ENCODE peak calls at places on chromosomes 6 and 20, in five cellular contexts. One of them, this sample, is unnamed.

GRCh38 chr6:109104512-109104911 is 9.2 kb downstream of the CEP57L1 start:
- DNase-seq in HepG2: no peak
- DNase-seq in K562: no peak
- DNase-seq in SK-N-SH: no peak
- DNase-seq in H1: no peak
- DNase-seq in this sample: no peak

GRCh38 chr6:7921582-7922199 is 11.1 kb upstream of the TXNDC5 start:
- DNase-seq in H1: no peak
- DNase-seq in K562: no peak
- DNase-seq in SK-N-SH: no peak
- DNase-seq in HepG2: no peak
- DNase-seq in this sample: no peak

GRCh38 chr6:24910850-24911712 is 24.7 kb downstream of the RIPOR2 start:
- DNase-seq in K562: no peak
- DNase-seq in HepG2: no peak
- DNase-seq in H1: no peak
- DNase-seq in SK-N-SH: peak
- DNase-seq in this sample: no peak

GRCh38 chr20:41509316-41509715 is 108.9 kb downstream of the CHD6 start:
- DNase-seq in H1: no peak
- DNase-seq in HepG2: no peak
- DNase-seq in SK-N-SH: no peak
- DNase-seq in K562: no peak
- DNase-seq in this sample: no peak

GRCh38 chr6:1678201-1678600 is 68.5 kb downstream of the FOXC1 start:
- DNase-seq in H1: no peak
- DNase-seq in HepG2: no peak
- DNase-seq in SK-N-SH: no peak
- DNase-seq in K562: no peak
- DNase-seq in this sample: no peak

GRCh38 chr6:138809677-138810076 is 13.8 kb downstream of the ECT2L start:
- DNase-seq in K562: no peak
- DNase-seq in SK-N-SH: no peak
- DNase-seq in HepG2: no peak
- DNase-seq in H1: no peak
- DNase-seq in this sample: no peak

GRCh38 chr6:43009124-43009523 is 4.6 kb downstream of the MEA1 start:
- DNase-seq in HepG2: peak
- DNase-seq in H1: no peak
- DNase-seq in SK-N-SH: peak
- DNase-seq in K562: peak
- DNase-seq in this sample: no peak

GRCh38 chr6:168713839-168714238 is 272.9 kb downstream of the SMOC2 start:
- DNase-seq in H1: no peak
- DNase-seq in K562: peak
- DNase-seq in HepG2: peak
- DNase-seq in SK-N-SH: peak
- DNase-seq in this sample: no peak

GRCh38 chr20:45933231-45934045 is 1.0 kb upstream of the PCIF1 start:
- DNase-seq in H1: peak
- DNase-seq in K562: peak
- DNase-seq in SK-N-SH: peak
- DNase-seq in HepG2: peak
- DNase-seq in this sample: peak
- TF ChIP-seq CHD2 in H1: no peak
- TF ChIP-seq CHD2 in K562: no peak
- TF ChIP-seq CHD2 in SK-N-SH: peak
- TF ChIP-seq CHD2 in HepG2: no peak
- TF ChIP-seq CHD2 in this sample: no peak

DNA sequence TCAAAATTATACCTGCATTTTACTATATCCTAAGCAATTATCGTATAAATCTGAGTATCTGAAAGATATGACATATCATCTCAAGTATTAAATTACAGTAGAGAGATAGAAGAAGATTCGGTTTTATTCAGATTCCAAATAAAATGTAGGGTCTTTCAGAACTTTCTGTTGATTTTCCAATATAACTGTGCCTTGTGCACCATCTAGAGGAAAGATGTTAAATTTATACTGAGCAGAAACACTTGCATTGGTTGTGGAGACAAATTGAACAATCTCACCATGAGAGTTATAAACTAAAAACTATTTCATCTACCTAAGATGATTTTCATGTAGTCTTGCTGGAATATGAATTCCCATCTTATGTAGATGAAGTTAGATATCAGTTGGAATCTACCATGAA is 26.8 kb upstream of the HSF2 start:
- DNase-seq in HepG2: no peak
- DNase-seq in K562: no peak
- DNase-seq in H1: no peak
- DNase-seq in SK-N-SH: no peak
- DNase-seq in this sample: no peak
- TF ChIP-seq GABPA in HepG2: no peak
- TF ChIP-seq GABPA in K562: no peak
- TF ChIP-seq GABPA in H1: no peak
- TF ChIP-seq GABPA in SK-N-SH: no peak
- TF ChIP-seq GABPA in this sample: no peak

GRCh38 chr6:106892186-106892585 is 82.3 kb downstream of the CD24 start:
- DNase-seq in SK-N-SH: no peak
- DNase-seq in K562: no peak
- DNase-seq in HepG2: no peak
- DNase-seq in H1: no peak
- DNase-seq in this sample: no peak

GRCh38 chr6:106886922-106887797 is 87.4 kb downstream of the CD24 start:
- DNase-seq in SK-N-SH: no peak
- DNase-seq in H1: no peak
- DNase-seq in K562: no peak
- DNase-seq in HepG2: peak
- DNase-seq in this sample: no peak

GRCh38 chr6:106890447-106890846 is 84.1 kb downstream of the CD24 start:
- DNase-seq in H1: no peak
- DNase-seq in HepG2: no peak
- DNase-seq in K562: no peak
- DNase-seq in SK-N-SH: no peak
- DNase-seq in this sample: no peak

GRCh38 chr6:106886444-106886843 is 88.1 kb downstream of the CD24 start:
- DNase-seq in H1: no peak
- DNase-seq in K562: no peak
- DNase-seq in HepG2: no peak
- DNase-seq in SK-N-SH: no peak
- DNase-seq in this sample: no peak

DNA sequence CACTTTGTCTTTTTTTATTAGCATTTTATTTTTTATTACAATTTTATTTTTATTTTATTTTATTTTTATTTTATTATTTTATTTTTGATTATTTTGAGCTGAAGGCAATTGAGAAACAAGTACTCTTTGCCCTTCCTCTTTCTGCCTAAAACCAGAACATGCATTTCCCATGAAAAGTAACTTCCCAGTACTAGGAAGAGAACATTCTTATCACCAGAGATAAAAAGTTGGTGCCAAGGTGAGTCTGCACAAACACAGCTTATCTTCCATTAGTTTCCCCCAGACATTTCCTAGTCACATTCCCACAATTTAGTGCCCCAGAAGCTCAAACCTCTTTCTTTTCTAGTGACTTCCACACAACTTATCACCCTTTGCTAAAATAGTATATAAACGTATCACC is 84.8 kb downstream of the CD24 start:
- DNase-seq in SK-N-SH: no peak
- DNase-seq in H1: no peak
- DNase-seq in K562: no peak
- DNase-seq in HepG2: no peak
- DNase-seq in this sample: no peak
- TF ChIP-seq CHD2 in SK-N-SH: no peak
- TF ChIP-seq CHD2 in H1: no peak
- TF ChIP-seq CHD2 in K562: no peak
- TF ChIP-seq CHD2 in HepG2: no peak
- TF ChIP-seq CHD2 in this sample: no peak

DNA sequence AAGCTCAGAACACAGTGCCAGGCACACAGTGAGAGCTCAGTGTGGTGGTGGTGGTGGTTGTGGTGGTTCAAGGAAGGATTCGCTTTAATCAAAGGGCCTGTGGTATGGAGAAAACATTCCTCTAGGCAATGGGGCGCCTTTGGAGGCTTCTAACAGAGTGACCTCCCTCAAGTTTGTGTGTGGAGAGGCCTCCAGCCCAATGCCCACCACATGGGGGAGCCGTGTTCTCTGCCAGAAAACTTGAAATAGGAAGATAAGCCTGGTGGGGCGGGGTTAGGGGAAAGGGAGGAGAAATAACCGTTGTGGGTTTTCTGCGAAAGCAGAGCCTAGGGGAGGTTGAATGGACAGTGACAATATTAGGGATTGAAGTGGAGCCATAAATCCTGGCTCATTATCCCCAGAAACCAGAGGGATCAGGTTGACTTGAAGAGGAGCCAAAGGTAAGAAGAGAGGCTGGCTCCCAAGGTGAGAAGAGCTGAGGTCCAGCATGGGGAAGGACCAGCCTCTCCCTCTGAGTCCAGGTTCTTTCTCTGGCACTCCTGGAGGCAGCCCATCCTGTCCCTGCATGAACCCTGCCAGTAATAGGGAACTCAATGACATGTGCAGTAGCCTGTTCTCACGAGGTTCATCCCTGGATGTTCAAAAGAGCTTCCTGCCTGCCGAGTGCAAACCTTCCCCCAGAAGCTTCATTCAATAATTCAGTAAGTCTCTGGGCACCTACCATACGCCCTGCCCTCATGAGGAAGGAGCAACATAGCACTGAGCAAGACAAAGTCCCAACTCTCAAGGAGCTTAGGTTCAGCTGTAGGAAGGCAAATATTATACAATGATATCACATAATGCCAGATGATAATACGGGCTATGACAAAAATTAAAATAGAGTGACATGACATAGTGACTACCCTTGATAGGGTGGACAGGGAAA is 51.4 kb downstream of the TGM2 start:
- DNase-seq in H1: peak
- DNase-seq in K562: peak
- DNase-seq in HepG2: peak
- DNase-seq in SK-N-SH: no peak
- DNase-seq in this sample: no peak
- TF ChIP-seq GABPA in H1: no peak
- TF ChIP-seq GABPA in K562: no peak
- TF ChIP-seq GABPA in HepG2: no peak
- TF ChIP-seq GABPA in SK-N-SH: no peak
- TF ChIP-seq GABPA in this sample: no peak

DNA sequence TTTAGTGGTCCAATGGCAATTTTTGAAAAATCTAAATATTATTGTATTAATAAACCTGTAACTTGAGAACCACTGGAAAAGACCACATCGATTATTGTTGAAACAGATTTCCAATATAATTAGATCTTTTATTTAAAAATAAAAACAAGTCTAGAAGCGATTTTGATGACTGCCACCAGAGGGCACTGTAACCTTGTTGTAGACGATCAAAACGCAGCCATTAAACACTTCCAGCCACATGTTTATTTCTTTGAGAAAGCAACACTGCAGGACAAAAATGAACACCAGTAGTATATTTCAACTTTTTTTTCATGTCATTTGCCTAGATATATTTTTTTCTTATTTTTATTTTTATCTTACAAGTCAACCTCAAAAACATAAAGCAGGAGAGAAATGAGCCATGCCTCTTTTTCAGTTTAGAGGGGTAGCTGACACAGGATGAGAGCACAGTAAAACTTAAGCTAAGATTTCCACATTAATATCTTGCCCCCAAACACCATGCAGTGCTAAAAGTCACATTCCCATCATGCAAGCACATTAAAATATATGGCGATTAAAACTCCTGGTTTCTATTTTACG is 115.4 kb downstream of the OPRM1 start:
- DNase-seq in SK-N-SH: peak
- DNase-seq in K562: peak
- DNase-seq in HepG2: peak
- DNase-seq in H1: no peak
- DNase-seq in this sample: no peak
- TF ChIP-seq CHD2 in SK-N-SH: no peak
- TF ChIP-seq CHD2 in K562: no peak
- TF ChIP-seq CHD2 in HepG2: no peak
- TF ChIP-seq CHD2 in H1: no peak
- TF ChIP-seq CHD2 in this sample: no peak

This sample was measured in GM12878.